ENCODE peak calls at places on chromosome 22, in seven cellular contexts. Y, Q, N, T, D, O and X are unnamed samples. For H3K4me1, the result is how much of the 10 kb centered on the place peaks cover.

GRCh38 chr22:26592368-26593015 is 2.6 kb upstream of the TPST2 start:
- DNase-seq in D (no peak), Y (no peak), T (no peak), N (peak), O (no peak), Q (no peak), X (no peak)

GRCh38 chr22:26452236-26453016 is 23.4 kb downstream of the ASPHD2 start:
- DNase-seq in Q (no peak), N (no peak), T (no peak), O (no peak), D (no peak), Y (no peak), X (no peak)

GRCh38 chr22:19832476-19833108 is 22.1 kb downstream of the GNB1L start:
- DNase-seq in D (no peak), N (no peak), O (no peak), Q (no peak), Y (no peak), T (no peak), X (no peak)

GRCh38 chr22:42303304-42304020 is 33.0 kb upstream of the TCF20 start:
- DNase-seq in Q (no peak), Y (no peak), N (no peak), O (no peak), T (no peak), D (no peak), X (no peak)

GRCh38 chr22:34414467-34415440 is 494.5 kb upstream of the LARGE1 start:
- DNase-seq in D (peak), Q (peak), T (peak), Y (no peak), O (no peak), N (peak), X (peak)

GRCh38 chr22:32775957-32776356 is 25.5 kb upstream of the TIMP3 start:
- DNase-seq in N (peak), O (no peak), D (no peak), Y (no peak), T (peak), Q (no peak), X (no peak)

GRCh38 chr22:37563153-37564081 is 3.1 kb downstream of the CDC42EP1 start:
- DNase-seq in Q (peak), Y (peak), N (no peak), T (peak), D (peak), O (peak), X (peak)

GRCh38 chr22:20212754-20213699 is 55.1 kb downstream of the RTN4R start:
- DNase-seq in D (no peak), Y (no peak), Q (no peak), T (no peak), O (no peak), N (no peak), X (no peak)

GRCh38 chr22:43262990-43263644 is 76.2 kb upstream of the TTLL12 start:
- DNase-seq in D (no peak), N (no peak), T (peak), Q (peak), Y (no peak), O (peak), X (no peak)

GRCh38 chr22:24183321-24184031 is 2.2 kb downstream of the SUSD2 start:
- DNase-seq in Y (no peak), D (no peak), T (no peak), N (no peak), O (no peak), Q (no peak), X (no peak)

GRCh38 chr22:24184057-24184798 is 2.9 kb downstream of the SUSD2 start:
- DNase-seq in Q (no peak), T (no peak), D (no peak), O (no peak), N (no peak), Y (peak), X (no peak)

GRCh38 chr22:24186352-24186740 is 5.1 kb downstream of the SUSD2 start:
- DNase-seq in Y (peak), O (no peak), D (no peak), Q (no peak), N (no peak), T (no peak), X (no peak)

GRCh38 chr22:24185501-24186351 is 4.4 kb downstream of the SUSD2 start:
- DNase-seq in T (no peak), D (no peak), Q (no peak), N (no peak), O (no peak), Y (peak), X (no peak)

GRCh38 chr22:24185001-24185500 is 3.8 kb downstream of the SUSD2 start:
- DNase-seq in N (no peak), Q (no peak), T (no peak), D (no peak), O (no peak), Y (peak), X (no peak)
- H3K4me1 ChIP-seq in N (under half), Q (under half), T (under half), D (under half), O (under half), Y (under half), X (under half)

GRCh38 chr22:46065733-46066454 is 84.4 kb upstream of the PPARA start:
- DNase-seq in Y (no peak), T (no peak), O (no peak), Q (peak), D (no peak), N (no peak), X (no peak)

GRCh38 chr22:46064966-46065666 is 85.2 kb upstream of the PPARA start:
- DNase-seq in O (no peak), Y (peak), D (peak), Q (peak), N (no peak), T (no peak), X (no peak)

GRCh38 chr22:46062971-46063631 is 86.1 kb upstream of the WNT7B start:
- DNase-seq in O (no peak), Q (peak), D (peak), Y (peak), N (no peak), T (no peak), X (no peak)

GRCh38 chr22:46063861-46064235 is 86.5 kb upstream of the PPARA start:
- DNase-seq in Q (peak), T (no peak), O (no peak), D (peak), Y (peak), N (no peak), X (no peak)

DNA sequence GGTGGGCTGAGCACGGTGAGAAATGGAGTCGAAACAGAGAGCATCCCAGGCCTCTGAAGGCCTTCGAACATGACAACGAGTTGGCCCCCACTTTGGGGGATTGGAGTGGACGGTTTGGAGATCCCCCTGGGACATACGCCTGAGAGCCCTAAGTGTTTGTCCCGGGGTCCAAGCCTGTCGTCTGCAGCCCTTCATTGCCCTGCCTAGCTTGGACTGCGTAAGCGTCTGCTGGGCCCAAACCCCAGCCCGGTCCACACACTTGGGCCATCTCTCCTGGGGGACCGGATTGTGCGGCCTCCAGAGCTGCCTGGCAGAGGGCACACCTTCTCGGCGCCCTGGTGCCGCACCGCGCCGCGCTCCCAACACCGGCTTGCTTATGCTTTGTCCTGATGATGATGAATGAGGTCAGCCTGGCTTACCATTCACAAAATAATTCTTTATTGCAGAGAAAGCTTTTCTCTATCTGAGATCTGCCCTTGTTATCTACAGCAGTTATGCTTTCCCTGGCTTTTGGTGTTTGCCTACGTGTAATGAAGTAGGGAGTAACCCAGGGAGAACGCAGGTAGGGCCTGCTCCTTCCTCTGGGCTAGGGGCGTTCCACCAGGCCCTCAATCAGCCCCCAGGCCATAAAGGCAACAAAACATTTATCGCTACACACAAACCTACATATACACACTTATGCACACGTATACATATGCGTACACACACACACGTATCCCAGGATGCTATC is 85.9 kb upstream of the PPARA start:
- DNase-seq in N (no peak), O (no peak), T (no peak), Q (peak), D (peak), Y (peak), X (peak)
- H3K4me1 ChIP-seq in N (under half), O (under half), T (under half), Q (under half), D (half or more), Y (under half), X (half or more)

GRCh38 chr22:44362249-44363040 is 49.7 kb upstream of the SHISAL1 start:
- DNase-seq in D (no peak), Y (peak), O (no peak), Q (no peak), T (no peak), N (no peak), X (no peak)
- H3K4me1 ChIP-seq in D (under half), Y (under half), O (under half), Q (under half), T (under half), N (under half), X (under half)

GRCh38 chr22:29207562-29208501 is 2.1 kb downstream of the EMID1 start:
- DNase-seq in O (no peak), T (no peak), Y (no peak), N (no peak), Q (no peak), D (no peak), X (no peak)
- H3K4me1 ChIP-seq in O (under half), T (under half), Y (under half), N (under half), Q (under half), D (under half), X (under half)

DNA sequence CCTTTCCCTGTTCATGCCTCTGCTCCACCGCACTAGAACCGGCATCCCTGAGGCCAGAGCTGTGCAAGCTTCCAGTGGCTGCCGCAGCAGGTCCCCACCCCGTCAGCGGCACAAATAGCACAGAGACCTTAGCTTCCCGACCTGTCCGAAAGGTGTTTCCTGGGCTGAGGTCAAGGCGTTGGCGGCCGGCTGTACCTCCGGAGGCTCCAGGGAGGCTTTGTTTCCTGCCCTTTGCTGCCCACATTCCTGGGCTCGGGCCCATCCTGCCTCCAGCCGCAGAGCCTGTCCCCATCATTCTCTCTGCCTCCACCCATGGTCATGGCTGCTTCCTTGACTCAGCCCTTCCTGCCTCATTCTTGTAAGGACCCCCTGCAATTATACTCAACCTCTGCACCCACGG is 31.2 kb downstream of the ARHGAP8 start:
- DNase-seq in Y (no peak), Q (no peak), D (no peak), T (no peak), N (no peak), O (no peak), X (no peak)
- H3K4me1 ChIP-seq in Y (under half), Q (under half), D (under half), T (under half), N (under half), O (under half), X (under half)

DNA sequence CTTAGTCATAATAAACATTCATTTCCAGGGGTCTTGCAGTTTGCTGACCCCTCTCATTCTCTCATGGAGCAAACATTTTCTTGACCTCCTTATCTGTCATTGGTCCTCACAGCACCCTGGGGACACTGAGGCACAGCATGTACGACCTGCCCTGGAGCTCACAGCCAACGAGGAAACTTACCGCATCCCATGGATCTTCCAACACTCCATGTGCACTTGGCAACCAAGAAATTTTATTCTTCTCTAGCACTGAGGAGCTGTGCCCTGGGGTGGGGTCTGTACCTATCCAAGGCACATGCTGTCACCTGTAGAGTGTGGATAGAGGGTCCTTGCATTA is 69.4 kb upstream of the IGLL5 start:
- DNase-seq in Q (no peak), O (no peak), T (no peak), N (no peak), Y (no peak), D (no peak), X (no peak)
- H3K4me1 ChIP-seq in Q (under half), O (under half), T (under half), N (half or more), Y (under half), D (under half), X (under half)

GRCh38 chr22:23682082-23682481 is 8.7 kb upstream of the RGL4 start:
- DNase-seq in Y (no peak), N (no peak), T (no peak), Q (no peak), O (no peak), D (no peak), X (no peak)

GRCh38 chr22:23683545-23683944 is 7.3 kb upstream of the RGL4 start:
- DNase-seq in O (no peak), T (no peak), Y (no peak), Q (no peak), N (no peak), D (no peak), X (no peak)

GRCh38 chr22:23681026-23681809 is 9.6 kb upstream of the RGL4 start:
- DNase-seq in D (no peak), N (no peak), Q (no peak), T (no peak), O (no peak), Y (peak), X (no peak)

GRCh38 chr22:23684051-23684450 is 6.8 kb upstream of the RGL4 start:
- DNase-seq in D (no peak), Y (no peak), N (no peak), O (no peak), T (no peak), Q (no peak), X (no peak)

GRCh38 chr22:23682827-23683355 is 7.9 kb upstream of the RGL4 start:
- DNase-seq in T (no peak), D (peak), Q (no peak), N (no peak), O (no peak), Y (no peak), X (no peak)
- H3K4me1 ChIP-seq in T (under half), D (under half), Q (under half), N (under half), O (under half), Y (under half), X (under half)